ENCODE peak calls at places on chromosomes 13 and 19, in seven cellular contexts. A, I, B, H, Z, E and X are unnamed samples. For H3K36me3, the result is how much of the 10 kb centered on the place peaks cover.

GRCh38 chr13:21075303-21076264 is 14.2 kb upstream of the LATS2 start:
- DNase-seq in A (no peak), I (peak), B (no peak), H (no peak), Z (peak), E (no peak), X (peak)

GRCh38 chr13:98368019-98368418 is 190.9 kb upstream of the RNF113B start:
- DNase-seq in A (no peak), I (no peak), B (no peak), H (no peak), Z (no peak), E (no peak), X (no peak)

GRCh38 chr13:43304945-43305344 is 281.6 kb downstream of the DNAJC15 start:
- DNase-seq in A (no peak), I (peak), B (no peak), H (no peak), Z (no peak), E (no peak), X (no peak)

GRCh38 chr13:112113355-112113754 is 46.4 kb downstream of the SOX1 start:
- DNase-seq in A (peak), I (no peak), B (no peak), H (no peak), Z (no peak), E (no peak), X (no peak)

GRCh38 chr19:49546825-49547565 is 19.2 kb downstream of the RCN3 start:
- DNase-seq in A (peak), I (peak), B (no peak), H (peak), Z (peak), E (no peak), X (no peak)

GRCh38 chr13:26502826-26503225 is 54.7 kb upstream of the WASF3 start:
- DNase-seq in A (no peak), I (peak), B (no peak), H (no peak), Z (no peak), E (no peak), X (no peak)

GRCh38 chr13:110393761-110394160 is 86.7 kb downstream of the COL4A2 start:
- DNase-seq in A (no peak), I (no peak), B (no peak), H (no peak), Z (no peak), E (no peak), X (no peak)

GRCh38 chr13:98325724-98326123 is 148.7 kb upstream of the RNF113B start:
- DNase-seq in A (no peak), I (no peak), B (no peak), H (no peak), Z (no peak), E (no peak), X (no peak)

GRCh38 chr19:15265849-15266248 is 33.6 kb upstream of the EPHX3 start:
- DNase-seq in A (peak), I (no peak), B (no peak), H (no peak), Z (no peak), E (peak), X (peak)

GRCh38 chr19:33956941-33957340 is 160.3 kb downstream of the KCTD15 start:
- DNase-seq in A (no peak), I (no peak), B (no peak), H (no peak), Z (peak), E (no peak), X (no peak)

GRCh38 chr13:41263261-41263971 is at the start of gene MTRF1:
- DNase-seq in A (peak), I (peak), B (peak), H (peak), Z (peak), E (peak), X (peak)

GRCh38 chr13:27372896-27373295 is 51.5 kb upstream of the GTF3A start:
- DNase-seq in A (peak), I (peak), B (no peak), H (no peak), Z (no peak), E (no peak), X (no peak)

GRCh38 chr19:48958006-48958405 is 3.3 kb downstream of the BAX start:
- DNase-seq in A (no peak), I (no peak), B (no peak), H (no peak), Z (no peak), E (no peak), X (no peak)

GRCh38 chr13:98216135-98216565 is 39.1 kb upstream of the RNF113B start:
- DNase-seq in A (no peak), I (no peak), B (peak), H (no peak), Z (no peak), E (no peak), X (no peak)

GRCh38 chr19:52635786-52636570 is 2.2 kb downstream of the ZNF83 start:
- DNase-seq in A (no peak), I (no peak), B (no peak), H (no peak), Z (no peak), E (no peak), X (no peak)

GRCh38 chr19:50406156-50406820 is 12.4 kb upstream of the SPIB start:
- DNase-seq in A (no peak), I (no peak), B (no peak), H (no peak), Z (no peak), E (no peak), X (no peak)

GRCh38 chr13:113043931-113044330 is 61.7 kb upstream of the F7 start:
- DNase-seq in A (no peak), I (no peak), B (no peak), H (no peak), Z (no peak), E (no peak), X (no peak)

GRCh38 chr13:48942131-48942530 is 33.6 kb upstream of the FNDC3A start:
- DNase-seq in A (no peak), I (no peak), B (no peak), H (peak), Z (no peak), E (no peak), X (no peak)

GRCh38 chr13:64819081-64819480 is 2411.1 kb downstream of the PCDH9 start:
- DNase-seq in A (no peak), I (no peak), B (no peak), H (no peak), Z (no peak), E (no peak), X (no peak)

GRCh38 chr19:50500060-50500752 is 10.8 kb downstream of the JOSD2 start:
- DNase-seq in A (no peak), I (peak), B (no peak), H (peak), Z (peak), E (no peak), X (peak)

GRCh38 chr13:112931028-112931934 is 37.7 kb upstream of the MCF2L start:
- DNase-seq in A (peak), I (peak), B (no peak), H (peak), Z (no peak), E (peak), X (no peak)

GRCh38 chr19:7348587-7349230 is at the start of gene ARHGEF18:
- DNase-seq in A (peak), I (no peak), B (no peak), H (no peak), Z (no peak), E (no peak), X (peak)

GRCh38 chr13:94860981-94861407 is 148.6 kb upstream of the SOX21 start:
- DNase-seq in A (no peak), I (no peak), B (no peak), H (no peak), Z (no peak), E (no peak), X (no peak)

GRCh38 chr19:52734340-52734892 is 428 bp downstream of the ZNF611 start:
- DNase-seq in A (peak), I (peak), B (no peak), H (peak), Z (no peak), E (no peak), X (peak)

GRCh38 chr19:13016628-13017305 is 21.5 kb downstream of the NFIX start:
- DNase-seq in A (no peak), I (peak), B (no peak), H (peak), Z (no peak), E (no peak), X (no peak)

GRCh38 chr13:102598061-102598460 is 1.3 kb downstream of the TPP2 start:
- DNase-seq in A (no peak), I (no peak), B (no peak), H (no peak), Z (no peak), E (no peak), X (no peak)

GRCh38 chr19:28426110-28426901 is 786.6 kb downstream of the UQCRFS1 start:
- DNase-seq in A (no peak), I (no peak), B (no peak), H (no peak), Z (peak), E (no peak), X (no peak)

GRCh38 chr19:46416077-46416709 is 2.8 kb upstream of the CCDC8 start:
- DNase-seq in A (peak), I (peak), B (no peak), H (peak), Z (peak), E (peak), X (peak)

GRCh38 chr13:20901668-20902437 is 693 bp downstream of the XPO4 start:
- DNase-seq in A (peak), I (peak), B (no peak), H (peak), Z (no peak), E (no peak), X (peak)

GRCh38 chr13:21227917-21228316 is 51.5 kb downstream of the MRPL57 start:
- DNase-seq in A (no peak), I (no peak), B (no peak), H (no peak), Z (no peak), E (no peak), X (no peak)

GRCh38 chr19:38031423-38031770 is 124.4 kb downstream of the SIPA1L3 start:
- DNase-seq in A (no peak), I (no peak), B (no peak), H (no peak), Z (no peak), E (no peak), X (no peak)

GRCh38 chr13:55347528-55347927 is 1793.2 kb upstream of the PRR20A start:
- DNase-seq in A (no peak), I (no peak), B (no peak), H (no peak), Z (no peak), E (no peak), X (no peak)

GRCh38 chr13:30421093-30422055 is 919 bp upstream of the UBE2L5 start:
- DNase-seq in A (peak), I (peak), B (no peak), H (peak), Z (peak), E (peak), X (peak)

GRCh38 chr19:18557474-18558201 is at the start of gene KXD1:
- DNase-seq in A (peak), I (peak), B (peak), H (peak), Z (peak), E (peak), X (peak)

GRCh38 chr13:60267498-60268202 is 103.9 kb upstream of the DIAPH3 start:
- DNase-seq in A (peak), I (peak), B (no peak), H (no peak), Z (peak), E (no peak), X (no peak)

GRCh38 chr13:77740931-77741586 is 43.6 kb downstream of the SLAIN1 start:
- DNase-seq in A (no peak), I (no peak), B (no peak), H (no peak), Z (no peak), E (no peak), X (no peak)
- TF ChIP-seq POLR2AphosphoS5 in A (no peak), I (no peak), B (no peak), H (no peak), Z (no peak), E (no peak), X (no peak)

GRCh38 chr13:46562581-46562980 is 9.6 kb downstream of the LRCH1 start:
- DNase-seq in A (no peak), I (no peak), B (no peak), H (no peak), Z (no peak), E (no peak), X (no peak)
- H3K4me3 ChIP-seq in A (no peak), I (no peak), B (no peak), H (no peak), Z (no peak), E (no peak), X (no peak)

GRCh38 chr13:76993021-76993420 is 1.1 kb downstream of the CLN5 start:
- DNase-seq in A (no peak), I (no peak), B (no peak), H (no peak), Z (no peak), E (no peak), X (no peak)

GRCh38 chr13:76991796-76992547 is at the start of gene CLN5:
- DNase-seq in A (peak), I (peak), B (no peak), H (peak), Z (peak), E (peak), X (peak)

GRCh38 chr13:76992548-76993001 is 694 bp downstream of the CLN5 start:
- DNase-seq in A (peak), I (peak), B (no peak), H (no peak), Z (no peak), E (no peak), X (no peak)

GRCh38 chr13:76993473-76993872 is 1.6 kb downstream of the CLN5 start:
- DNase-seq in A (no peak), I (no peak), B (no peak), H (no peak), Z (no peak), E (no peak), X (no peak)

DNA sequence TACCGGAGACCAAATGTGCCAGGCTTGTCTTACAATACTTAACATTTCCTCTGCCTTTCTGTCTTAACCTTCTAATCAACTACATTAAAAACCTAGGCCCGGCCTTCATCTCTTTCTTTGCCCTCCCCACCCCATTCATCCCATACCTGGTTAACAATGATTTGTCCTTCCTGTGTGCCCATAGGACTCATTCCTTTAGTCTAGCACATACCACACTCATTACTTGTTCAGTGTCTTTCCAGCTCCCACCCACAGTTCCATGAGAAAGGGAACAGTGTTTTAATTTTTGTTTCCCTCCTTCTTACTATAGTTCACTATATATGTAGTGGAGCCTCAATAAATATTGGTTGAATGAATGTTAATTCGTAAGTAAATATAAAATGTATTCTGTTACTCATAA is 2.4 kb downstream of the CLN5 start:
- DNase-seq in A (no peak), I (no peak), B (no peak), H (no peak), Z (no peak), E (no peak), X (no peak)
- H3K36me3 ChIP-seq in A (under half), I (under half), B (under half), H (under half), Z (under half), E (under half), X (under half)

DNA sequence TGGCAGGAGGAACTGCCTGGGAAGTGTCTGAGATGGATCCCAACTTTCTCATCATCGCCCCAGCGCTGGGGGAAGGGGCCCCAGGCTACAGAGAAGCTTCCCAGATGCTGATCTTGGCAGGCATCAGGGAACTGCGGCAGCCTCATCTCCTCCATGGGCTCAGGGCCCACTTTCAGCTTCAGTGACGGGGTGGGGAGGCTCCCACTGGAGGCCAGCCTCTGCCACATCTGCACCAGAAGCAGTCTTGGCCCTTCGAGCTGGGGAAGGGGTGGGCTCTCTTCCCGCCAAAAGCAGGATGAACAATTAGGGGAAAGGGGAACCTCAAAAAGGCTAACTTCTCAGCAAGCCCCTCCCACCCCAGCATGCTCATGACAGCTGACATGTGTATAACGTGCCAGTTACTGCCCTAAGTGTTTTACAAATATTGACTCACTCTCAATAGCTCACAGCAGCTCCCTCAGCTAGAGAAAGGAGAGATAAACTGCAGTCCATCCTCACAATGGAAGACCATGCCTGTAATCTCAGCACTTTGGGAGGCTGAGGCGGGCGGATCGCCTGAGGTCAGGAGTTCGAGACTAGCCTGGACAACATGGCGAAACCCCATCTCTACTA is 7.1 kb upstream of the S1PR2 start:
- DNase-seq in A (peak), I (no peak), B (no peak), H (no peak), Z (no peak), E (no peak), X (no peak)
- TF ChIP-seq POLR2AphosphoS5 in A (peak), I (no peak), B (no peak), H (no peak), Z (no peak), E (peak), X (no peak)

GRCh38 chr19:35206855-35207254 is 21.7 kb downstream of the FAM187B start:
- DNase-seq in A (no peak), I (no peak), B (no peak), H (no peak), Z (no peak), E (no peak), X (no peak)
- H3K4me3 ChIP-seq in A (no peak), I (no peak), B (no peak), H (no peak), Z (no peak), E (no peak), X (no peak)

GRCh38 chr19:35011737-35012682 is 11.9 kb downstream of the GRAMD1A start:
- DNase-seq in A (no peak), I (no peak), B (no peak), H (no peak), Z (no peak), E (no peak), X (no peak)

GRCh38 chr19:35009424-35010415 is 9.6 kb downstream of the GRAMD1A start:
- DNase-seq in A (no peak), I (no peak), B (no peak), H (no peak), Z (no peak), E (no peak), X (no peak)

GRCh38 chr19:35008891-35009341 is 8.8 kb downstream of the GRAMD1A start:
- DNase-seq in A (no peak), I (no peak), B (no peak), H (no peak), Z (no peak), E (no peak), X (no peak)

GRCh38 chr19:35013047-35013819 is 13.1 kb downstream of the GRAMD1A start:
- DNase-seq in A (peak), I (peak), B (peak), H (peak), Z (peak), E (no peak), X (peak)

GRCh38 chr19:35011091-35011689 is 11.1 kb downstream of the GRAMD1A start:
- DNase-seq in A (no peak), I (no peak), B (no peak), H (no peak), Z (no peak), E (no peak), X (peak)
- H3K36me3 ChIP-seq in A (under half), I (half or more), B (under half), H (half or more), Z (half or more), E (under half), X (under half)

GRCh38 chr19:41309225-41310030 is 544 bp upstream of the CCDC97 start:
- DNase-seq in A (no peak), I (no peak), B (no peak), H (no peak), Z (peak), E (no peak), X (no peak)

GRCh38 chr19:41307090-41307875 is 2.7 kb upstream of the CCDC97 start:
- DNase-seq in A (no peak), I (no peak), B (no peak), H (no peak), Z (no peak), E (no peak), X (no peak)

GRCh38 chr19:41310031-41310831 is at the start of gene CCDC97:
- DNase-seq in A (peak), I (peak), B (no peak), H (peak), Z (peak), E (peak), X (peak)

GRCh38 chr19:41307954-41308449 is 2.0 kb upstream of the CCDC97 start:
- DNase-seq in A (no peak), I (no peak), B (no peak), H (no peak), Z (no peak), E (no peak), X (no peak)

DNA sequence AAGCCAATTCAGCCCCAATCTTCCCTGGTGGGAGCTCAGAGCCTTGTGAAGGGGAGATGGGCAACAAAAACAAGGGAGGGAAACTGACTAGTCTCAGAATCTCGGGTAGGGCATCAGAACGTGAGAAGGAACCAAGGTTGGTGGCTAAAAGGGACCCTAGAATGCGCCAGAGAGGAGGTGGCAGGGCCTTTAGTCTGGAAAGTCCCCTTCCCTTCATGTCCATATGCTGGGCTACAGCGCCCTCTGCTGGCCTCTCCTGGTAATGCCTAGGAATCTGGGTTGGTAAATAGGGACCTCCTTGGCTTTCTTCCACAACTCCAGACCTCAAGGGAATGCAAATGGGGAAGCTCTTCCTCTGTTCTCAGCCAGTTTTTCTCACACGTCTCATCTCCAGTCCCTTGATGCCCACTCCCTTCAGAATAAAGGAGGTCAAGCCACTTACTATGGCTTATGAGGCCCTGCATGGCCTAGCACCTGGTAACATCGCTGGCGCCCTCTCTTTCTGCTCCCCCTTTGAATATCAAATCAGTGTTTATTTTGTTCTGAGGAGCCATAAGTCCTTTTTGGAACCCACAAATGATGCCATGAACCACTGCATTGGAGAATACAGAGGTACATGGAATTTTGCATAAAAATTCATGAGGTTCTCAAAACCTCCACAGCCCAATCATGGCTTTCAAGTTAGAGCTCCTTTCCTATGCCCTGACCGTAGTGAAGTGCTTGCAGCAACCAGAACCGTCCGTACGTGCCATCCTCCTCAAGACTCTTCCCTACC is 1.3 kb upstream of the CCDC97 start:
- DNase-seq in A (peak), I (peak), B (peak), H (peak), Z (peak), E (peak), X (peak)
- TF ChIP-seq POLR2AphosphoS5 in A (no peak), I (peak), B (peak), H (peak), Z (peak), E (peak), X (peak)